ENCODE peak calls at places on chromosome 15, in eight cellular contexts. One of them, this sample, is unnamed.

GRCh38 chr15:47746516-47746915 is 29.2 kb downstream of the SEMA6D start:
- DNase-seq in NCI-H1105: no peak
- DNase-seq in activated CD4-positive, alpha-beta T cell treated with anti-CD3 and anti-CD28 coated beads for 48 hours: no peak
- DNase-seq in germinal center: no peak
- DNase-seq in HT1080: no peak
- DNase-seq in RPMI7951: no peak
- DNase-seq in cardiac fibroblast: no peak
- DNase-seq in activated gamma-delta T cell treated with Interleukin-2 at 50 U/mL for 16 hours: no peak
- DNase-seq in this sample: no peak

GRCh38 chr15:37586976-37587375 is 347.5 kb upstream of the TMCO5A start:
- DNase-seq in NCI-H1105: no peak
- DNase-seq in activated CD4-positive, alpha-beta T cell treated with anti-CD3 and anti-CD28 coated beads for 48 hours: no peak
- DNase-seq in germinal center: no peak
- DNase-seq in HT1080: peak; percentile 11
- DNase-seq in RPMI7951: peak; percentile 50
- DNase-seq in cardiac fibroblast: peak; percentile 19
- DNase-seq in activated gamma-delta T cell treated with Interleukin-2 at 50 U/mL for 16 hours: no peak
- DNase-seq in this sample: no peak

GRCh38 chr15:45635191-45635638 is 386 bp downstream of the SQOR start:
- DNase-seq in NCI-H1105: no peak
- DNase-seq in activated CD4-positive, alpha-beta T cell treated with anti-CD3 and anti-CD28 coated beads for 48 hours: peak; percentile 73
- DNase-seq in germinal center: peak; percentile 70
- DNase-seq in HT1080: no peak
- DNase-seq in RPMI7951: peak; percentile 39
- DNase-seq in cardiac fibroblast: no peak
- DNase-seq in activated gamma-delta T cell treated with Interleukin-2 at 50 U/mL for 16 hours: peak; percentile 72
- DNase-seq in this sample: peak; percentile 66

GRCh38 chr15:61598655-61599054 is 369.6 kb upstream of the RORA start:
- DNase-seq in NCI-H1105: peak; percentile 79
- DNase-seq in activated CD4-positive, alpha-beta T cell treated with anti-CD3 and anti-CD28 coated beads for 48 hours: no peak
- DNase-seq in germinal center: no peak
- DNase-seq in HT1080: no peak
- DNase-seq in RPMI7951: no peak
- DNase-seq in cardiac fibroblast: no peak
- DNase-seq in activated gamma-delta T cell treated with Interleukin-2 at 50 U/mL for 16 hours: no peak
- DNase-seq in this sample: no peak

GRCh38 chr15:94607176-94607654 is 375.9 kb downstream of the MCTP2 start:
- DNase-seq in NCI-H1105: no peak
- DNase-seq in activated CD4-positive, alpha-beta T cell treated with anti-CD3 and anti-CD28 coated beads for 48 hours: no peak
- DNase-seq in germinal center: no peak
- DNase-seq in HT1080: peak; percentile 25
- DNase-seq in RPMI7951: no peak
- DNase-seq in cardiac fibroblast: no peak
- DNase-seq in activated gamma-delta T cell treated with Interleukin-2 at 50 U/mL for 16 hours: no peak
- DNase-seq in this sample: no peak

GRCh38 chr15:97904196-97904572 is 56.3 kb upstream of the ARRDC4 start:
- DNase-seq in NCI-H1105: peak; percentile 17
- DNase-seq in activated CD4-positive, alpha-beta T cell treated with anti-CD3 and anti-CD28 coated beads for 48 hours: peak; percentile 50
- DNase-seq in germinal center: peak; percentile 40
- DNase-seq in HT1080: peak; percentile 53
- DNase-seq in RPMI7951: peak; percentile 80
- DNase-seq in cardiac fibroblast: peak; percentile 56
- DNase-seq in activated gamma-delta T cell treated with Interleukin-2 at 50 U/mL for 16 hours: no peak
- DNase-seq in this sample: peak; percentile 27

GRCh38 chr15:36053746-36054145 is 507.8 kb upstream of the DPH6 start:
- DNase-seq in NCI-H1105: no peak
- DNase-seq in activated CD4-positive, alpha-beta T cell treated with anti-CD3 and anti-CD28 coated beads for 48 hours: no peak
- DNase-seq in germinal center: no peak
- DNase-seq in HT1080: no peak
- DNase-seq in RPMI7951: no peak
- DNase-seq in cardiac fibroblast: no peak
- DNase-seq in activated gamma-delta T cell treated with Interleukin-2 at 50 U/mL for 16 hours: no peak
- DNase-seq in this sample: no peak

GRCh38 chr15:82739086-82739485 is 29.4 kb upstream of the AP3B2 start:
- DNase-seq in NCI-H1105: no peak
- DNase-seq in activated CD4-positive, alpha-beta T cell treated with anti-CD3 and anti-CD28 coated beads for 48 hours: no peak
- DNase-seq in germinal center: no peak
- DNase-seq in HT1080: peak; percentile 38
- DNase-seq in RPMI7951: peak; percentile 8
- DNase-seq in cardiac fibroblast: peak; percentile 6
- DNase-seq in activated gamma-delta T cell treated with Interleukin-2 at 50 U/mL for 16 hours: no peak
- DNase-seq in this sample: no peak

GRCh38 chr15:72193781-72194396 is 3.7 kb downstream of the GRAMD2A start:
- DNase-seq in NCI-H1105: no peak
- DNase-seq in activated CD4-positive, alpha-beta T cell treated with anti-CD3 and anti-CD28 coated beads for 48 hours: no peak
- DNase-seq in germinal center: no peak
- DNase-seq in HT1080: no peak
- DNase-seq in RPMI7951: no peak
- DNase-seq in cardiac fibroblast: no peak
- DNase-seq in activated gamma-delta T cell treated with Interleukin-2 at 50 U/mL for 16 hours: no peak
- DNase-seq in this sample: no peak

GRCh38 chr15:73380661-73381060 is 11.9 kb upstream of the HCN4 start:
- DNase-seq in NCI-H1105: no peak
- DNase-seq in activated CD4-positive, alpha-beta T cell treated with anti-CD3 and anti-CD28 coated beads for 48 hours: no peak
- DNase-seq in germinal center: no peak
- DNase-seq in HT1080: no peak
- DNase-seq in RPMI7951: no peak
- DNase-seq in cardiac fibroblast: no peak
- DNase-seq in activated gamma-delta T cell treated with Interleukin-2 at 50 U/mL for 16 hours: no peak
- DNase-seq in this sample: no peak

GRCh38 chr15:90872481-90873184 is 4.2 kb downstream of the FURIN start:
- DNase-seq in NCI-H1105: no peak
- DNase-seq in activated CD4-positive, alpha-beta T cell treated with anti-CD3 and anti-CD28 coated beads for 48 hours: peak; percentile 79
- DNase-seq in germinal center: peak; percentile 29
- DNase-seq in HT1080: peak; percentile 82
- DNase-seq in RPMI7951: peak; percentile 83
- DNase-seq in cardiac fibroblast: peak; percentile 89
- DNase-seq in activated gamma-delta T cell treated with Interleukin-2 at 50 U/mL for 16 hours: no peak
- DNase-seq in this sample: peak; percentile 23

GRCh38 chr15:89179966-89180875 is 41.2 kb downstream of the RLBP1 start:
- DNase-seq in NCI-H1105: no peak
- DNase-seq in activated CD4-positive, alpha-beta T cell treated with anti-CD3 and anti-CD28 coated beads for 48 hours: peak; percentile 74
- DNase-seq in germinal center: no peak
- DNase-seq in HT1080: no peak
- DNase-seq in RPMI7951: peak; percentile 91
- DNase-seq in cardiac fibroblast: peak; percentile 60
- DNase-seq in activated gamma-delta T cell treated with Interleukin-2 at 50 U/mL for 16 hours: no peak
- DNase-seq in this sample: no peak

GRCh38 chr15:100172356-100173024 is 169.3 kb downstream of the ADAMTS17 start:
- DNase-seq in NCI-H1105: no peak
- DNase-seq in activated CD4-positive, alpha-beta T cell treated with anti-CD3 and anti-CD28 coated beads for 48 hours: no peak
- DNase-seq in germinal center: no peak
- DNase-seq in HT1080: no peak
- DNase-seq in RPMI7951: no peak
- DNase-seq in cardiac fibroblast: no peak
- DNase-seq in activated gamma-delta T cell treated with Interleukin-2 at 50 U/mL for 16 hours: no peak
- DNase-seq in this sample: no peak

GRCh38 chr15:94253742-94254141 is 22.4 kb downstream of the MCTP2 start:
- DNase-seq in NCI-H1105: no peak
- DNase-seq in activated CD4-positive, alpha-beta T cell treated with anti-CD3 and anti-CD28 coated beads for 48 hours: no peak
- DNase-seq in germinal center: no peak
- DNase-seq in HT1080: no peak
- DNase-seq in RPMI7951: no peak
- DNase-seq in cardiac fibroblast: no peak
- DNase-seq in activated gamma-delta T cell treated with Interleukin-2 at 50 U/mL for 16 hours: no peak
- DNase-seq in this sample: peak; percentile 79